ENCODE peak calls at places on chromosomes 12 and 14, in eight cellular contexts. E is psoas muscle; Q is fibroblast of lung; W is naive thymus-derived CD4-positive, alpha-beta T cell; Z is effector memory CD4-positive, alpha-beta T cell; V is pancreas; O is CD4-positive, CD25-positive, alpha-beta regulatory T cell; R is ascending aorta. Y is an unnamed sample. For H3K4me1, the result is how much of the 10 kb centered on the place peaks cover.

GRCh38 chr14:53304726-53305381 is 151.7 kb upstream of the DDHD1 start:
- DNase-seq in W (no peak), R (no peak), E (no peak), Q (peak), V (no peak), Z (no peak), O (no peak), Y (no peak)

GRCh38 chr12:47995976-47996375 is 8.3 kb downstream of the COL2A1 start:
- DNase-seq in W (no peak), E (no peak), O (no peak), V (peak), Q (peak), R (no peak), Z (no peak), Y (no peak)

GRCh38 chr12:24888813-24889212 is 60.1 kb downstream of the BCAT1 start:
- DNase-seq in O (no peak), Z (no peak), W (no peak), V (no peak), E (no peak), R (no peak), Q (no peak), Y (no peak)

GRCh38 chr14:90905531-90905930 is 89.3 kb upstream of the TTC7B start:
- DNase-seq in Q (no peak), E (no peak), O (no peak), W (no peak), R (no peak), V (no peak), Z (no peak), Y (no peak)

GRCh38 chr12:99600388-99600787 is 47.2 kb upstream of the GARIN6 start:
- DNase-seq in V (no peak), R (no peak), Z (no peak), Q (no peak), O (no peak), W (no peak), E (no peak), Y (no peak)

GRCh38 chr14:76664790-76665189 is 96.5 kb upstream of the VASH1 start:
- DNase-seq in E (no peak), Z (no peak), R (no peak), V (no peak), Q (no peak), W (no peak), O (no peak), Y (no peak)

GRCh38 chr14:39264558-39264957 is 30.8 kb downstream of the MIA2 start:
- DNase-seq in Q (no peak), Z (no peak), R (no peak), E (no peak), W (no peak), O (no peak), V (no peak), Y (no peak)

GRCh38 chr12:20409639-20410038 is 41.3 kb downstream of the PDE3A start:
- DNase-seq in O (no peak), Q (no peak), V (no peak), Z (no peak), E (no peak), W (no peak), R (no peak), Y (no peak)

GRCh38 chr14:67674480-67675218 is at the start of gene VTI1B:
- DNase-seq in R (no peak), V (peak), E (peak), Z (peak), W (peak), O (peak), Q (peak), Y (peak)

GRCh38 chr14:88013750-88014349 is 8.9 kb downstream of the GPR65 start:
- DNase-seq in O (no peak), V (peak), R (peak), Q (peak), E (peak), W (no peak), Z (peak), Y (peak)

GRCh38 chr14:23376477-23377200 is at the start of gene CMTM5:
- DNase-seq in R (no peak), Z (no peak), O (no peak), V (no peak), W (no peak), E (no peak), Q (no peak), Y (no peak)

GRCh38 chr14:76776306-76777251 is 15.3 kb downstream of the VASH1 start:
- DNase-seq in Z (no peak), Q (no peak), V (no peak), O (no peak), R (no peak), W (peak), E (no peak), Y (no peak)

GRCh38 chr12:13948631-13949030 is 32.8 kb downstream of the GRIN2B start:
- DNase-seq in Q (no peak), Z (no peak), E (no peak), R (no peak), O (no peak), V (no peak), W (no peak), Y (no peak)

GRCh38 chr12:30882706-30883105 is 43.8 kb upstream of the TSPAN11 start:
- DNase-seq in V (no peak), R (no peak), Z (no peak), E (no peak), W (no peak), Q (peak), O (no peak), Y (no peak)

GRCh38 chr14:74836251-74836957 is 39.5 kb downstream of the PROX2 start:
- DNase-seq in Q (peak), W (no peak), Z (no peak), E (no peak), V (no peak), R (no peak), O (no peak), Y (no peak)

GRCh38 chr12:79566452-79566851 is 124.3 kb downstream of the PAWR start:
- DNase-seq in W (no peak), O (no peak), Z (no peak), Q (no peak), V (no peak), E (no peak), R (no peak), Y (no peak)
- H3K27ac ChIP-seq in W (no peak), O (no peak), Z (no peak), Q (no peak), V (no peak), E (no peak), R (peak), Y (no peak)

GRCh38 chr14:68787235-68787727 is 5.6 kb downstream of the ZFP36L1 start:
- DNase-seq in O (peak), R (no peak), Q (peak), E (no peak), W (peak), Z (no peak), V (peak), Y (peak)
- H3K4me3 ChIP-seq in O (peak), R (no peak), Q (no peak), E (peak), W (peak), Z (peak), V (peak), Y (peak)

DNA sequence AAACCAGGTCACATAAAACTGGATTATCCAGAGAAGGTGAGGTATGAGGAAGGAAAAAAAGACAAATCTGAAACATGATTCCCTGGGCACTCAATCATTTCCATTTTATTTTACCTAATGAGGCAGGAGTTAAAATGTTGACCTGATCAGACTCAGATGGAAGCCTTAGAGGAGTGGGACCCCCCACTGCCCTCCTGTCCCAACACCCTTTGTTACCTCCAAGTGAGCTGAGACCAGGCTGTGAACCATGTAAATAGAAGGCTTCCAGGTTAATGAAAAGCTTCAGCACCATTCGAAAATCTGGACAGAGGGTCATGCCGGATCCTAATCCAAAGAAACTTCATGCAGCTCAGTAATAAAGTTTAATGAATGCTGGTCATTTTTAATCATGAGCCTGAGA is 182.8 kb downstream of the PAX9 start:
- DNase-seq in O (no peak), R (no peak), Q (no peak), W (no peak), V (no peak), E (no peak), Z (no peak), Y (no peak)
- H3K4me1 ChIP-seq in O (under half), R (under half), Q (under half), W (under half), V (under half), E (under half), Z (under half), Y (under half)

GRCh38 chr14:56199095-56199975 is 81.1 kb downstream of the PELI2 start:
- DNase-seq in E (no peak), Z (no peak), R (no peak), V (no peak), Q (peak), O (no peak), W (no peak), Y (no peak)
- H3K27ac ChIP-seq in E (peak), Z (no peak), R (peak), V (no peak), Q (peak), O (no peak), W (no peak), Y (no peak)

GRCh38 chr12:51848843-51849735 is 571 bp upstream of the FIGNL2 start:
- DNase-seq in Q (no peak), Z (no peak), V (no peak), E (peak), O (no peak), W (no peak), R (no peak), Y (no peak)

GRCh38 chr12:51850081-51850932 is 1.8 kb upstream of the FIGNL2 start:
- DNase-seq in W (no peak), R (no peak), O (no peak), V (no peak), E (no peak), Q (no peak), Z (no peak), Y (no peak)

GRCh38 chr12:51846911-51847829 is 1.3 kb downstream of the FIGNL2 start:
- DNase-seq in W (peak), Z (no peak), O (no peak), Q (no peak), E (peak), V (no peak), R (no peak), Y (no peak)

GRCh38 chr12:51846209-51846779 is 2.2 kb downstream of the FIGNL2 start:
- DNase-seq in O (no peak), V (no peak), E (no peak), W (no peak), Z (no peak), R (no peak), Q (no peak), Y (no peak)

DNA sequence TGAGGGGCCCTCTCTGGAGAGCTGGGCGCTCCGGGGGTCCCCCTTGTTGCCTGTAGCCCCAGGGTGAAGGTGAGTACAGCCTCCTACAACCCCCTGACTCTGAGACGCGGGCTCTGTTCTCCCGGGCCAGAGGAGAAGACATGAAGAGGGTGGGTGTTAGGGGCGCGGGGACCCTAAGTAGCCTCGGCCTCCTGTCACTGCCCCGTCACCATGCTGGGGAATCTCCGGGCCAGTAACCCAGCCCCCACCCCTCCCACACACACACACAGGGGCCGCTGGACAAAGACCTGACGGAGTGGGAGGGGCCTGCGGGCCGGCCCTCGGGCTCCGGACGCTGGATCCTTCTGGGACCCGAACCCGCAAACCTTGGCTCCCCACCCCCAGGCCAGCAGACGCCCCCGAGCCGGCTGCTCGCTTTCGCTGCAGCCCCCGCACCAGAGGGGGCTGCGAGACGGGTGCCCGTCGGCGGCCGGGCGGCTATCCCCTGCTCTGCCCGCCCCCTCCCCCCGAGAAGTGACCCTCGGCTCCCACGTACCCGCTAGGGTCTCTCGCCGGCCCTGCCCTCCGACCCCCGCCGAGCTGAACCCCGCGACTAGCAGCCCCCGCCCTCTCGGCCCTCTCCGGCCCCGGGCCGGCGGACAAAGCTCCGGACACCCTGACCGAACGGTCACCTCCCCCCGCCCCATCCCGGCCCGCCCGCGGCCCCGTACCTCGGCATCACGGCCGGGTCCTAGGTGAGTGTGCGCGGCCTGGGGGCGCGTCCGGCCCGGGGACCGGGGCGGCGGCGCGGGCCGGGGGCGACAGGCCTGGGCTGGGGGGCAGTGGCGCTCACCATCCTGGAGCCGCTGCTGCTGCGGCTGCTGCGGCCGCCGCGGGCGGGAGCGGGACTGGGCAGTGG is at the start of gene FIGNL2:
- DNase-seq in Z (no peak), E (peak), Q (no peak), W (no peak), R (no peak), O (no peak), V (no peak), Y (no peak)
- H3K4me3 ChIP-seq in Z (peak), E (peak), Q (peak), W (no peak), R (peak), O (no peak), V (peak), Y (no peak)